ENCODE peak calls at places on chromosomes 12 and 14, in ten cellular contexts. P is fibroblast of lung, Z is BE2C, K is fibroblast of the aortic adventitia, E is heart left ventricle, N is left ventricle myocardium inferior, T is neural progenitor cell, U is H9, G is mucosa of descending colon, Q is heart right ventricle. D is an unnamed sample.

GRCh38 chr14:101478096-101478495 is 83.2 kb upstream of the DIO3 start:
- DNase-seq in E (no peak), U (peak; percentile 20), G (no peak), K (no peak), P (no peak), Z (peak; percentile 49), N (no peak), Q (no peak), T (no peak), D (no peak)

GRCh38 chr12:87814625-87815024 is 214.6 kb downstream of the C12orf50 start:
- DNase-seq in G (no peak), Q (no peak), T (no peak), U (no peak), N (no peak), P (no peak), Z (no peak), E (no peak), K (no peak), D (no peak)

GRCh38 chr12:76085159-76085868 is 829 bp upstream of the NAP1L1 start:
- DNase-seq in N (no peak), T (no peak), P (no peak), G (no peak), E (no peak), K (peak; percentile 67), U (no peak), Q (no peak), Z (no peak), D (no peak)

GRCh38 chr12:7091660-7092228 is 501 bp downstream of the C1R start:
- DNase-seq in P (no peak), E (peak; percentile 59), T (no peak), N (peak; percentile 67), U (no peak), G (no peak), Q (peak; percentile 51), Z (no peak), K (peak; percentile 47), D (no peak)

GRCh38 chr14:65462411-65462810 is 49.9 kb downstream of the FUT8 start:
- DNase-seq in K (peak; percentile 24), E (no peak), U (no peak), N (no peak), Q (no peak), G (no peak), T (no peak), P (peak; percentile 11), Z (no peak), D (no peak)

GRCh38 chr12:52834727-52835001 is 553 bp upstream of the KRT79 start:
- DNase-seq in G (no peak), U (no peak), N (no peak), E (no peak), P (no peak), T (no peak), Q (no peak), K (no peak), Z (no peak), D (no peak)

GRCh38 chr14:100573009-100573756 is 14.0 kb downstream of the BEGAIN start:
- DNase-seq in N (no peak), G (no peak), K (no peak), U (peak; percentile 71), E (no peak), Q (no peak), T (peak; percentile 55), P (no peak), Z (no peak), D (no peak)

GRCh38 chr14:64758025-64758521 is 53.8 kb downstream of the PLEKHG3 start:
- DNase-seq in T (no peak), U (no peak), Q (no peak), K (peak; percentile 51), G (no peak), E (no peak), Z (no peak), P (peak; percentile 6), N (no peak), D (no peak)

GRCh38 chr14:75689012-75689411 is 28.0 kb downstream of the TTLL5 start:
- DNase-seq in N (peak; percentile 37), E (peak; percentile 33), T (no peak), G (no peak), Z (no peak), Q (peak; percentile 33), U (no peak), P (peak; percentile 64), K (peak; percentile 75), D (no peak)

GRCh38 chr12:129535351-129535750 is 368.5 kb downstream of the TMEM132D start:
- DNase-seq in U (no peak), T (no peak), G (no peak), Z (no peak), K (no peak), E (no peak), P (no peak), N (no peak), Q (no peak), D (no peak)
- TF ChIP-seq CTCF in U (no peak), T (no peak), G (no peak), Z (no peak), K (no peak), E (no peak), P (no peak), N (no peak), Q (no peak), D (no peak)

GRCh38 chr14:28870033-28870564 is 103.5 kb downstream of the FOXG1 start:
- DNase-seq in P (no peak), U (no peak), N (no peak), E (no peak), Q (no peak), T (no peak), G (no peak), K (no peak), Z (no peak), D (no peak)
- TF ChIP-seq CTCF in P (no peak), U (no peak), N (no peak), E (no peak), Q (no peak), T (no peak), G (no peak), K (no peak), Z (no peak), D (no peak)

GRCh38 chr14:46488374-46488773 is 163.2 kb downstream of the RPL10L start:
- DNase-seq in P (no peak), N (no peak), E (no peak), T (no peak), Q (no peak), K (no peak), Z (no peak), U (no peak), G (no peak), D (no peak)

GRCh38 chr14:46487582-46488350 is 163.8 kb downstream of the RPL10L start:
- DNase-seq in T (no peak), N (no peak), E (no peak), Q (no peak), P (no peak), Z (no peak), K (no peak), G (no peak), U (no peak), D (no peak)

GRCh38 chr14:46490150-46490769 is 161.3 kb downstream of the RPL10L start:
- DNase-seq in G (no peak), U (peak; percentile 40), Q (no peak), N (no peak), T (peak; percentile 57), Z (peak; percentile 24), P (no peak), E (no peak), K (no peak), D (no peak)
- TF ChIP-seq CTCF in G (no peak), U (peak; percentile 77), Q (no peak), N (no peak), T (peak; percentile 75), Z (peak; percentile 68), P (no peak), E (no peak), K (no peak), D (peak; percentile 36)

GRCh38 chr12:126358806-126359205 is 1293.6 kb downstream of the AACS start:
- DNase-seq in G (no peak), P (no peak), Q (no peak), E (no peak), K (no peak), N (no peak), T (no peak), Z (no peak), U (no peak), D (no peak)

GRCh38 chr12:126361804-126362203 is 1296.6 kb downstream of the AACS start:
- DNase-seq in Z (no peak), T (no peak), G (no peak), P (no peak), K (no peak), N (no peak), Q (no peak), U (no peak), E (no peak), D (no peak)

GRCh38 chr12:126362490-126362889 is 1297.3 kb downstream of the AACS start:
- DNase-seq in T (no peak), K (no peak), N (no peak), U (no peak), Z (no peak), Q (no peak), G (no peak), P (no peak), E (no peak), D (no peak)

DNA sequence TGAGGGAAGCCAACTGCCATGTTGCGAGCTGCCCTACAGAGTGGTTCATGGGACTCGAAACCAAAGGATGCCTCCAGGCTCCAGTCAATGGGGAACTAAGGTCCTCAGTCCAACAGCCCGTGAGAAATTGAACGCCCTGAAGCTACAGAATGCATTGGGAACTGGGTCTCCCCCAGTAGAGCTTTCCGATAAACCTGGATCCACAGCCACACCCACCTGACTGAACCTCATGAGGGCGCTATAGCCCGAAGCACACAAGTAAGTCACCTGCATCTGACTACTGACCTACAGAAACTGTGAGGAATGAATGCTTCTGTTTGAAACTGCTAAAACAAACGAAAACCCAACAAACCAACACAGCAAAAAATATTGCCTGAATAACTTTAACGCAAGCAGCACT is 1297.7 kb downstream of the AACS start:
- DNase-seq in E (no peak), T (peak; percentile 32), P (no peak), G (no peak), U (peak; percentile 88), K (no peak), Z (no peak), N (no peak), Q (no peak), D (no peak)
- TF ChIP-seq CTCF in E (no peak), T (peak; percentile 51), P (no peak), G (no peak), U (peak; percentile 80), K (no peak), Z (peak; percentile 5), N (no peak), Q (no peak), D (no peak)

D was measured in nephron progenitor cell.